ENCODE peak calls at places on chromosomes 7 and 10, in nine cellular contexts. Z is progenitor cell of endocrine pancreas; W is cardiac fibroblast; K is kidney; C is AG09309; E is CD8-positive, alpha-beta T cell; V is cardiac muscle cell; S is H9; I is GM20000. P is an unnamed sample.

GRCh38 chr7:128923411-128923800 is 12.9 kb upstream of the KCP start:
- DNase-seq in Z (no peak), W (no peak), K (no peak), C (no peak), E (no peak), V (no peak), S (no peak), I (no peak), P (no peak)

GRCh38 chr7:107687656-107688055 is 27.0 kb downstream of the SLC26A4 start:
- DNase-seq in Z (no peak), W (peak), K (no peak), C (no peak), E (no peak), V (no peak), S (no peak), I (no peak), P (no peak)

GRCh38 chr10:5168897-5169296 is 16.1 kb downstream of the AKR1C8 start:
- DNase-seq in Z (no peak), W (no peak), K (no peak), C (no peak), E (no peak), V (no peak), S (no peak), I (no peak), P (no peak)

GRCh38 chr7:15306286-15306685 is 255.5 kb downstream of the AGMO start:
- DNase-seq in Z (no peak), W (peak), K (no peak), C (no peak), E (no peak), V (no peak), S (no peak), I (no peak), P (no peak)

GRCh38 chr7:2281556-2281955 is 32.7 kb downstream of the SNX8 start:
- DNase-seq in Z (no peak), W (peak), K (peak), C (no peak), E (no peak), V (peak), S (no peak), I (no peak), P (peak)

GRCh38 chr7:6288270-6288860 is 15.9 kb upstream of the CYTH3 start:
- DNase-seq in Z (no peak), W (no peak), K (no peak), C (no peak), E (no peak), V (no peak), S (no peak), I (no peak), P (no peak)

GRCh38 chr7:153440781-153441180 is 611.4 kb upstream of the DPP6 start:
- DNase-seq in Z (no peak), W (no peak), K (no peak), C (no peak), E (no peak), V (no peak), S (no peak), I (no peak), P (no peak)

GRCh38 chr7:48299580-48300169 is 128.4 kb downstream of the ABCA13 start:
- DNase-seq in Z (peak), W (peak), K (no peak), C (peak), E (no peak), V (peak), S (peak), I (peak), P (peak)

GRCh38 chr10:116768786-116769185 is 26.4 kb upstream of the HSPA12A start:
- DNase-seq in Z (no peak), W (peak), K (no peak), C (no peak), E (no peak), V (no peak), S (no peak), I (no peak), P (no peak)

GRCh38 chr7:111561659-111561908 is 708 bp downstream of the IMMP2L start:
- DNase-seq in Z (no peak), W (no peak), K (no peak), C (no peak), E (no peak), V (no peak), S (peak), I (no peak), P (no peak)

GRCh38 chr10:70145166-70145665 is 1.3 kb downstream of the TYSND1 start:
- DNase-seq in Z (no peak), W (no peak), K (peak), C (no peak), E (no peak), V (peak), S (no peak), I (no peak), P (no peak)

GRCh38 chr10:70146489-70147488 is at the start of gene TYSND1:
- DNase-seq in Z (peak), W (peak), K (peak), C (peak), E (peak), V (peak), S (peak), I (peak), P (peak)

GRCh38 chr10:70144372-70145110 is 2.0 kb downstream of the TYSND1 start:
- DNase-seq in Z (no peak), W (no peak), K (no peak), C (no peak), E (no peak), V (no peak), S (no peak), I (no peak), P (no peak)

GRCh38 chr10:70148516-70148915 is 2.0 kb upstream of the TYSND1 start:
- DNase-seq in Z (no peak), W (no peak), K (no peak), C (no peak), E (no peak), V (no peak), S (no peak), I (no peak), P (no peak)

DNA sequence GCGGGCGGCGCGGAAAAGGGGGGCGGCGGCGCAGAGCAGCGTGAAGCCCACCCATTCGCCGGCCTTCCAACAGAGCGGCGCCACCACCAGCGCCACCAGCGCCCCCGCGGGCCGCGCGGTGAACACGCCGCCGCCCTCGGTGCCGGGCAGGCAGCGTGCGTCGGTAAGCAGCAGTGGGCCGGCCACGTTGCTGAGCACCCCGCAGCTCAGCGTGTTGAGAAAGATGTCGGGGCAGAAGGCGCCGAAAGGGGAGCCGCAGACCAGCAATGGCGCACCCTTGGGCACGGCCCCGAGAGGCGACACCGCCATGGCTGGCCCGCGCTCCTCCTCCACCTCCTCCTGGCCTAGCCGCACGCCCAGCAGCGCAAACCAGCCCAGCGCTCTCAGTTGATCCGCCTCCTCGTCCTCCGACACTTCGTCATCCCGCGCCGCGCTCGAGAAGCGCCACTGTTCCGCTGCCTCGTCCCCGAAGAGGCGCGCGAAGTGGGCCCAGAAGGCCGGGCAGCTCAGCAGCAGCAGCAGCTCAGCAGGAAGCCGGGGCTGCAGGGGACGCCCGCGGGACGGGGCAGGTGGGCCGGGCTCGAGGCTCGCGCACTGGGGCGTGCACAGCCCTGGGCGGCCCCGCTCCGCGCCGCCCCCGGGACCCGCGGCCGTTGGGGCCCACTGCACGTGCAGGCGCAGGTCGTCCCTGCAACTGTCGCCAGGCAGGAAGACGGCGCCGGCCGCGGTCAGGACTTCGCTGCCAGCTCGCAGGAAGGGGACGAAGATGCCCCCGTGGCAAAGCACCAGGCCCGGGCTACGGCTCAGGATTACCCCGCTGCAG is 623 bp downstream of the TYSND1 start:
- DNase-seq in Z (peak), W (peak), K (peak), C (no peak), E (peak), V (peak), S (peak), I (peak), P (no peak)
- TF ChIP-seq CTCF in Z (peak), W (no peak), K (peak), C (peak), E (peak), V (peak), S (peak), I (peak), P (peak)

DNA sequence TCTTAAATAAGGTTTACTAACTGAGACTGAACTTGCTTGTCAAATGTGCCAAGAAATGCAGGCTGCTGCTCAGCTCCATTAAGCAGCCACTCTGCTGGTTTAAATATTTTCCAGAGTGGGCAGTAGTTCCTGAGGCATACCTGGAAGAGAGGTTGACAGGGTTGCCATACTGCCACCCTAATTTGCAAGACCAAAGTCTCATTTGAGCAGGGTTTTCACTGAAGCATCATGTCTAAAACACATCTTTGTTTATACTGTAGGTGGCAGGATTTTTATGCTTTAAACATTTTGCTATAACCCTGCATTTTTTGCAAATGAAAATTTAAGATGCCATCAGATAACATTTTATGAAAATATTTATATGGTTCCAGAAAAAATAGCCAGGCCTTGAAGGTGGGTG is 618.0 kb upstream of the LRRTM3 start:
- DNase-seq in Z (no peak), W (peak), K (no peak), C (no peak), E (no peak), V (no peak), S (no peak), I (no peak), P (no peak)
- TF ChIP-seq CTCF in Z (no peak), W (peak), K (no peak), C (no peak), E (no peak), V (no peak), S (no peak), I (no peak), P (peak)

GRCh38 chr7:142855401-142855743 is 496 bp downstream of the EPHB6 start:
- DNase-seq in Z (no peak), W (peak), K (no peak), C (no peak), E (no peak), V (peak), S (no peak), I (no peak), P (no peak)
- TF ChIP-seq CTCF in Z (peak), W (no peak), K (no peak), C (no peak), E (no peak), V (peak), S (peak), I (no peak), P (peak)

DNA sequence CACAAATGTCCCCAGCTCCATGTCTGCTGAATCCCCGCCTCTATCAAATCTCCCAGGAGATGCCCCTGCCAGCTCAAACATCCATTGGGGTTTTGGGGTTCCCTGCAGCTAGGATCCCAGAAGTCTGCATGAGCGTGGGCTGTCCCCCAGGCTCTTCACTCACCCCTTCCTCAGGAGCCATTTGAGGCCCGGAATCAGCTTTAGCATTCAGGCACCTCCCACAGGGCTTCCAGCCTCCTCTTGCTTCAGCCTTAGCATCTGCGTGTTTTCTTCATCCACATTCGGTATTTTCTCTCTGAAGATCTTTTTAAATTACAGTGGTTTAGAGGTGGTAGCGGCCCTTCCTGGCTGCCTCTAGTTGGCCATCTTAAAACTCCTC is 1054.4 kb downstream of the CNTNAP2 start:
- DNase-seq in Z (no peak), W (no peak), K (no peak), C (no peak), E (no peak), V (no peak), S (no peak), I (no peak), P (no peak)
- TF ChIP-seq CTCF in Z (no peak), W (no peak), K (no peak), C (no peak), E (no peak), V (no peak), S (no peak), I (no peak), P (no peak)

GRCh38 chr10:101550965-101551364 is 37.1 kb downstream of the POLL start:
- DNase-seq in Z (no peak), W (no peak), K (no peak), C (no peak), E (no peak), V (no peak), S (no peak), I (no peak), P (no peak)
- TF ChIP-seq CTCF in Z (no peak), W (no peak), K (no peak), C (no peak), E (no peak), V (no peak), S (no peak), I (no peak), P (no peak)

GRCh38 chr7:123067814-123068213 is 72.3 kb upstream of the TAS2R16 start:
- DNase-seq in Z (no peak), W (no peak), K (no peak), C (no peak), E (no peak), V (no peak), S (no peak), I (no peak), P (no peak)

GRCh38 chr7:123075838-123076462 is 80.5 kb upstream of the TAS2R16 start:
- DNase-seq in Z (no peak), W (no peak), K (no peak), C (no peak), E (no peak), V (no peak), S (no peak), I (peak), P (no peak)

GRCh38 chr7:123070702-123071286 is 75.3 kb upstream of the TAS2R16 start:
- DNase-seq in Z (no peak), W (peak), K (no peak), C (no peak), E (no peak), V (peak), S (no peak), I (peak), P (no peak)
- TF ChIP-seq CTCF in Z (peak), W (peak), K (no peak), C (peak), E (no peak), V (peak), S (peak), I (peak), P (peak)

DNA sequence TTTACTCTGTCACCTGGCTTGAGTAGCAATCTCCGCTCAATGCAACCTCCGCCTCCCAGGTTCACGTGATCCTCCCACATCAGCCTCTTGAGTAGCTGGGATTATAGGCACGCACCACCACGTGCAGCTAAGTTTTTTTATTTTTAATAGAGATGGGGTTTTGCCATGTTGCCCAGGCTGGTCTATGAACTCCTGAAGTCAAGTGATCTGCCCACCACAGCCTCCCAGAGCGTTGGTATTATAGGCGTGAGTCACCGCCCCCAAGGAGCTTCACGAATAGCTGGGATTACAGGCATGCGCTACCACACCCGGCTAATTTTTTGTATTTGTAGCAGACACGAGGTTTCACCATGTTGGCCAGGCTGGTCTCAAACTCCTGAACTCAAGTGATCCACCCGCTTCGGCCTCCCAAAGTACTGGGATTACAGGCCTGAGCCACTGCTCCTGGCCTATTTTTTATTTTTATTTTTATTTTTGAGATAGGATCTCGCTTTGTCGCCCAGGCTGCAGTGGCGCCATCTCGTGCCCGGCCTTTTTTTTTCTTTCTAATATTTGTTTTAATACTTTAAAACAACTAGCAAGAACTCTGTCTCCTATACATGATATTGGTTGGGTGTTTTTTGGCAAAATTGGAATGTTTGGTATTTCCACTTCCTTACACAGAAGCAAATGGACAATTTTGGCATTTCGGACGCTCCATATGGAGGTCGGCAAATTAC is 1.1 kb downstream of the EFCAB10 start:
- DNase-seq in Z (no peak), W (no peak), K (no peak), C (no peak), E (no peak), V (no peak), S (no peak), I (no peak), P (no peak)
- TF ChIP-seq CTCF in Z (no peak), W (no peak), K (no peak), C (no peak), E (no peak), V (no peak), S (peak), I (no peak), P (peak)

DNA sequence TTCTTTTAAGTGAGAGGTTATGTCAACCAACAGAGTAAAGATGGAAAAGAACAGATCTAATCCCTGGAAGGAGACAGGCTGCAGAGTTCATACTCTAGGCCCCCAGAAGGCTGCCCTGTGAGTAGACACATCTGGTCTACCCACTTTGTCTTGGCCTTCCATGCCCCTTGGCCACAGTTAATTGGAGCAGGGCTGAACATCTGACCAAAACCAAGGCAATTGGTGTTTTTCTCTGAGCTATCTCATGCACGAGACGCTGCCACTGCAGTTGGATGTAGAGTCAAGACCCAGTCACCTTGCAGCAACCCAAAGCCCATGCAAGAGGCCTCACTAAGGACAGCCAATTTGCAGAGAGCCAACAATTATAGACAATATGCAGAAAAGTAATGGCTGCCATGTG is 9.0 kb downstream of the MYOF start:
- DNase-seq in Z (no peak), W (no peak), K (no peak), C (no peak), E (no peak), V (no peak), S (no peak), I (no peak), P (no peak)
- TF ChIP-seq CTCF in Z (no peak), W (no peak), K (no peak), C (no peak), E (no peak), V (no peak), S (no peak), I (no peak), P (no peak)

GRCh38 chr10:32961892-32962369 is 3.9 kb upstream of the ITGB1 start:
- DNase-seq in Z (no peak), W (peak), K (no peak), C (peak), E (no peak), V (peak), S (no peak), I (no peak), P (no peak)
- TF ChIP-seq CTCF in Z (no peak), W (peak), K (no peak), C (peak), E (no peak), V (peak), S (peak), I (no peak), P (no peak)

P was measured in astrocyte of the cerebellum.